ENCODE peak calls at places on chromosomes 16 and 17, in five cellular contexts. T is psoas muscle; P is CD4-positive, CD25-positive, alpha-beta regulatory T cell; X is lung; N is right cardiac atrium. M is an unnamed sample. For H3K9me3, the result is how much of the 10 kb centered on the place peaks cover.

GRCh38 chr16:4811242-4811641 is 8.8 kb upstream of the ROGDI start:
- ATAC-seq in T (no peak), P (no peak), X (no peak), N (no peak), M (no peak)

GRCh38 chr17:78111727-78112507 is 16.6 kb downstream of the TMC6 start:
- ATAC-seq in T (no peak), P (no peak), X (no peak), N (peak), M (no peak)

GRCh38 chr17:37885136-37885535 is 39.1 kb upstream of the TBC1D3K start:
- ATAC-seq in T (no peak), P (no peak), X (no peak), N (no peak), M (no peak)

GRCh38 chr17:10550014-10550413 is 556 bp upstream of the MYH2 start:
- ATAC-seq in T (no peak), P (no peak), X (no peak), N (no peak), M (no peak)

GRCh38 chr17:298791-299450 is 53.7 kb downstream of the RPH3AL start:
- ATAC-seq in T (peak), P (no peak), X (no peak), N (peak), M (peak)

GRCh38 chr16:88526008-88526905 is 43.9 kb upstream of the ZC3H18 start:
- ATAC-seq in T (peak), P (no peak), X (no peak), N (peak), M (no peak)

GRCh38 chr17:67458203-67458602 is 81.1 kb downstream of the PITPNC1 start:
- ATAC-seq in T (no peak), P (no peak), X (no peak), N (no peak), M (no peak)

GRCh38 chr17:74345433-74346241 is 16.0 kb downstream of the BTBD17 start:
- ATAC-seq in T (no peak), P (no peak), X (no peak), N (no peak), M (no peak)

GRCh38 chr16:88705076-88705684 is 1.0 kb downstream of the RNF166 start:
- ATAC-seq in T (no peak), P (no peak), X (no peak), N (no peak), M (no peak)

GRCh38 chr17:56635640-56636039 is 42.1 kb downstream of the NOG start:
- ATAC-seq in T (no peak), P (no peak), X (no peak), N (no peak), M (no peak)

GRCh38 chr17:36674278-36674650 is 72.9 kb downstream of the MRM1 start:
- ATAC-seq in T (no peak), P (peak), X (no peak), N (no peak), M (no peak)

GRCh38 chr17:66531826-66532439 is 229.5 kb downstream of the PRKCA start:
- ATAC-seq in T (no peak), P (no peak), X (no peak), N (no peak), M (no peak)

GRCh38 chr17:42405963-42406495 is 17.0 kb downstream of the CAVIN1 start:
- ATAC-seq in T (peak), P (peak), X (peak), N (peak), M (peak)

GRCh38 chr16:4510747-4511426 is 27.7 kb downstream of the CDIP1 start:
- ATAC-seq in T (no peak), P (no peak), X (no peak), N (no peak), M (peak)

GRCh38 chr16:47096297-47096696 is 47.4 kb downstream of the NETO2 start:
- ATAC-seq in T (no peak), P (no peak), X (no peak), N (no peak), M (no peak)

GRCh38 chr17:45104907-45105624 is 27.2 kb downstream of the PLCD3 start:
- ATAC-seq in T (peak), P (no peak), X (no peak), N (no peak), M (no peak)

GRCh38 chr17:82064433-82065192 is 991 bp downstream of the DUS1L start:
- ATAC-seq in T (no peak), P (no peak), X (no peak), N (no peak), M (no peak)

GRCh38 chr17:76986318-76986717 is 118.1 kb downstream of the MGAT5B start:
- ATAC-seq in T (no peak), P (no peak), X (no peak), N (no peak), M (no peak)

GRCh38 chr16:1326946-1327618 is 6.4 kb upstream of the BAIAP3 start:
- ATAC-seq in T (no peak), P (no peak), X (no peak), N (peak), M (no peak)

GRCh38 chr17:6775871-6776405 is at the start of gene FBXO39:
- ATAC-seq in T (no peak), P (peak), X (no peak), N (peak), M (no peak)

GRCh38 chr17:6768447-6768846 is 7.6 kb upstream of the FBXO39 start:
- ATAC-seq in T (no peak), P (no peak), X (no peak), N (no peak), M (no peak)

GRCh38 chr17:6772016-6772415 is 4.0 kb upstream of the FBXO39 start:
- ATAC-seq in T (no peak), P (no peak), X (no peak), N (no peak), M (no peak)
- H3K9me3 ChIP-seq in T (under half), P (half or more), X (under half), N (under half), M (half or more)

GRCh38 chr17:2852729-2853110 is 56.5 kb downstream of the RAP1GAP2 start:
- ATAC-seq in T (no peak), P (no peak), X (no peak), N (no peak), M (no peak)

GRCh38 chr17:2855063-2855600 is 58.9 kb downstream of the RAP1GAP2 start:
- ATAC-seq in T (no peak), P (no peak), X (no peak), N (no peak), M (no peak)

GRCh38 chr17:2854662-2855061 is 58.4 kb downstream of the RAP1GAP2 start:
- ATAC-seq in T (no peak), P (no peak), X (no peak), N (peak), M (no peak)

GRCh38 chr17:2853111-2853721 is 57.0 kb downstream of the RAP1GAP2 start:
- ATAC-seq in T (peak), P (peak), X (peak), N (peak), M (peak)

GRCh38 chr17:2853722-2854580 is 57.7 kb downstream of the RAP1GAP2 start:
- ATAC-seq in T (peak), P (peak), X (peak), N (peak), M (peak)
- H3K4me3 ChIP-seq in T (peak), P (no peak), X (peak), N (peak), M (peak)

GRCh38 chr16:55630774-55631173 is 25.0 kb upstream of the SLC6A2 start:
- ATAC-seq in T (no peak), P (no peak), X (no peak), N (no peak), M (no peak)

GRCh38 chr16:55628306-55628968 is 27.4 kb upstream of the SLC6A2 start:
- ATAC-seq in T (no peak), P (no peak), X (no peak), N (no peak), M (no peak)

GRCh38 chr16:55634193-55634592 is 21.6 kb upstream of the SLC6A2 start:
- ATAC-seq in T (no peak), P (no peak), X (no peak), N (no peak), M (no peak)

GRCh38 chr16:55638256-55638655 is 17.5 kb upstream of the SLC6A2 start:
- ATAC-seq in T (no peak), P (no peak), X (no peak), N (no peak), M (no peak)

GRCh38 chr16:55632259-55632658 is 23.5 kb upstream of the SLC6A2 start:
- ATAC-seq in T (no peak), P (no peak), X (no peak), N (no peak), M (no peak)
- H3K9me3 ChIP-seq in T (under half), P (under half), X (under half), N (under half), M (under half)

GRCh38 chr17:27239584-27239983 is 54.3 kb upstream of the WSB1 start:
- ATAC-seq in T (no peak), P (no peak), X (no peak), N (no peak), M (no peak)
- H3K4me3 ChIP-seq in T (no peak), P (no peak), X (no peak), N (no peak), M (no peak)

GRCh38 chr17:35297666-35298065 is 54.8 kb downstream of the SLFN5 start:
- ATAC-seq in T (no peak), P (no peak), X (no peak), N (no peak), M (no peak)

GRCh38 chr17:35294756-35295155 is 51.9 kb downstream of the SLFN5 start:
- ATAC-seq in T (no peak), P (no peak), X (no peak), N (no peak), M (no peak)

GRCh38 chr17:35298639-35299038 is 55.8 kb downstream of the SLFN5 start:
- ATAC-seq in T (no peak), P (no peak), X (no peak), N (no peak), M (no peak)

GRCh38 chr17:35295686-35296085 is 52.8 kb downstream of the SLFN5 start:
- ATAC-seq in T (no peak), P (no peak), X (no peak), N (no peak), M (no peak)

DNA sequence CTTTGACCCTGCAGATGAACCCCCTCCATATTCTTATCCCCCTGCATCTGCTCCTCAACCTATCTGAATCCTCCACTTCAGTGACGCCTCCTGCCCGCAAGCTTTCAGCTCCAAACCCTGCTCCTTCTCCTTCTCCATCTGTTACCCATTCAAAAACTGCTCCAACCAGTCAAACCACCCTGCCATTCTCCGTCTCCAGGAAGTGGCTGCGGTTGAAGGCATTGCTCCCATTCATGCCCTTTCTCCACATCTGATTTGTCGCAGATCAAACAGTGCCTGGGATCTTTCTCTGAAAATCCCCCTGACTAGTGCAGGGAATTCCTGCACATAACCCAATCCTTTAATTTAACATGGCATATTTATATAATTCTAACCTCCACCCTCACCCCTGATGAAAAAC is 56.2 kb downstream of the SLFN5 start:
- ATAC-seq in T (no peak), P (no peak), X (no peak), N (no peak), M (no peak)
- H3K9me3 ChIP-seq in T (under half), P (under half), X (under half), N (under half), M (under half)

GRCh38 chr16:67149276-67150057 is 1.3 kb downstream of the B3GNT9 start:
- ATAC-seq in T (no peak), P (no peak), X (no peak), N (no peak), M (no peak)
- H3K4me3 ChIP-seq in T (peak), P (no peak), X (no peak), N (no peak), M (no peak)

M was measured in gastroesophageal sphincter.